ENCODE peak calls at places on chromosomes 2 and 18, in eight cellular contexts. One of them, this sample, is unnamed.

GRCh38 chr2:37671816-37672103 is 318 bp upstream of the CDC42EP3 start:
- DNase-seq in K562: no peak
- DNase-seq in fibroblast of lung: no peak
- DNase-seq in lower leg skin: no peak
- DNase-seq in GM06990: no peak
- DNase-seq in brain microvascular endothelial cell: no peak
- DNase-seq in heart left ventricle: no peak
- DNase-seq in suprapubic skin: no peak
- DNase-seq in this sample: no peak

GRCh38 chr2:65491381-65491903 is 59.0 kb upstream of the SPRED2 start:
- DNase-seq in GM06990: no peak
- DNase-seq in heart left ventricle: no peak
- DNase-seq in fibroblast of lung: peak
- DNase-seq in K562: no peak
- DNase-seq in suprapubic skin: no peak
- DNase-seq in lower leg skin: no peak
- DNase-seq in brain microvascular endothelial cell: peak
- DNase-seq in this sample: no peak

GRCh38 chr2:127859712-127860085 is 1.7 kb upstream of the POLR2D start:
- DNase-seq in K562: peak
- DNase-seq in fibroblast of lung: no peak
- DNase-seq in suprapubic skin: no peak
- DNase-seq in GM06990: peak
- DNase-seq in heart left ventricle: no peak
- DNase-seq in brain microvascular endothelial cell: no peak
- DNase-seq in lower leg skin: peak
- DNase-seq in this sample: no peak

GRCh38 chr18:66749475-66750035 is 145.7 kb upstream of the CDH19 start:
- DNase-seq in lower leg skin: no peak
- DNase-seq in brain microvascular endothelial cell: no peak
- DNase-seq in K562: no peak
- DNase-seq in suprapubic skin: no peak
- DNase-seq in GM06990: no peak
- DNase-seq in heart left ventricle: no peak
- DNase-seq in fibroblast of lung: no peak
- DNase-seq in this sample: no peak

GRCh38 chr2:69549421-69549820 is 94.1 kb downstream of the AAK1 start:
- DNase-seq in GM06990: no peak
- DNase-seq in heart left ventricle: no peak
- DNase-seq in brain microvascular endothelial cell: peak
- DNase-seq in K562: no peak
- DNase-seq in fibroblast of lung: no peak
- DNase-seq in lower leg skin: no peak
- DNase-seq in suprapubic skin: no peak
- DNase-seq in this sample: no peak

GRCh38 chr2:13035866-13036265 is 319.1 kb downstream of the TRIB2 start:
- DNase-seq in GM06990: no peak
- DNase-seq in lower leg skin: no peak
- DNase-seq in K562: no peak
- DNase-seq in fibroblast of lung: no peak
- DNase-seq in brain microvascular endothelial cell: no peak
- DNase-seq in heart left ventricle: no peak
- DNase-seq in suprapubic skin: no peak
- DNase-seq in this sample: no peak

GRCh38 chr2:156350374-156351142 is 18.0 kb upstream of the NR4A2 start:
- DNase-seq in suprapubic skin: no peak
- DNase-seq in GM06990: no peak
- DNase-seq in lower leg skin: no peak
- DNase-seq in brain microvascular endothelial cell: no peak
- DNase-seq in K562: no peak
- DNase-seq in fibroblast of lung: no peak
- DNase-seq in heart left ventricle: no peak
- DNase-seq in this sample: no peak

GRCh38 chr2:79982445-79982844 is 322.1 kb downstream of the LRRTM1 start:
- DNase-seq in lower leg skin: no peak
- DNase-seq in K562: peak
- DNase-seq in suprapubic skin: no peak
- DNase-seq in brain microvascular endothelial cell: no peak
- DNase-seq in fibroblast of lung: no peak
- DNase-seq in GM06990: no peak
- DNase-seq in heart left ventricle: no peak
- DNase-seq in this sample: no peak

GRCh38 chr2:56971383-56971974 is 787.7 kb downstream of the CCDC85A start:
- DNase-seq in suprapubic skin: no peak
- DNase-seq in lower leg skin: no peak
- DNase-seq in heart left ventricle: no peak
- DNase-seq in GM06990: no peak
- DNase-seq in K562: no peak
- DNase-seq in fibroblast of lung: no peak
- DNase-seq in brain microvascular endothelial cell: no peak
- DNase-seq in this sample: no peak

GRCh38 chr2:112260295-112260625 is 5.4 kb upstream of the ZC3H8 start:
- DNase-seq in K562: no peak
- DNase-seq in suprapubic skin: no peak
- DNase-seq in brain microvascular endothelial cell: no peak
- DNase-seq in GM06990: no peak
- DNase-seq in fibroblast of lung: no peak
- DNase-seq in heart left ventricle: no peak
- DNase-seq in lower leg skin: no peak
- DNase-seq in this sample: no peak

GRCh38 chr2:151423760-151424159 is 14.1 kb downstream of the RIF1 start:
- DNase-seq in fibroblast of lung: no peak
- DNase-seq in lower leg skin: no peak
- DNase-seq in K562: no peak
- DNase-seq in GM06990: no peak
- DNase-seq in suprapubic skin: no peak
- DNase-seq in heart left ventricle: no peak
- DNase-seq in brain microvascular endothelial cell: no peak
- DNase-seq in this sample: no peak

GRCh38 chr2:190235551-190235950 is 84.1 kb downstream of the HIBCH start:
- DNase-seq in GM06990: no peak
- DNase-seq in lower leg skin: no peak
- DNase-seq in heart left ventricle: no peak
- DNase-seq in fibroblast of lung: no peak
- DNase-seq in brain microvascular endothelial cell: no peak
- DNase-seq in K562: no peak
- DNase-seq in suprapubic skin: no peak
- DNase-seq in this sample: no peak

GRCh38 chr2:1366546-1367134 is 46.6 kb upstream of the TPO start:
- DNase-seq in suprapubic skin: no peak
- DNase-seq in brain microvascular endothelial cell: no peak
- DNase-seq in fibroblast of lung: no peak
- DNase-seq in GM06990: no peak
- DNase-seq in lower leg skin: peak
- DNase-seq in heart left ventricle: no peak
- DNase-seq in K562: no peak
- DNase-seq in this sample: no peak

GRCh38 chr2:27681844-27682243 is 18.2 kb downstream of the SLC4A1AP start:
- DNase-seq in lower leg skin: no peak
- DNase-seq in brain microvascular endothelial cell: peak
- DNase-seq in K562: no peak
- DNase-seq in suprapubic skin: no peak
- DNase-seq in heart left ventricle: no peak
- DNase-seq in GM06990: no peak
- DNase-seq in fibroblast of lung: peak
- DNase-seq in this sample: no peak

GRCh38 chr2:38959464-38959863 is 69.8 kb downstream of the ARHGEF33 start:
- DNase-seq in suprapubic skin: no peak
- DNase-seq in fibroblast of lung: no peak
- DNase-seq in heart left ventricle: no peak
- DNase-seq in K562: no peak
- DNase-seq in lower leg skin: no peak
- DNase-seq in brain microvascular endothelial cell: no peak
- DNase-seq in GM06990: no peak
- DNase-seq in this sample: no peak

GRCh38 chr2:38960609-38961320 is 71.1 kb downstream of the ARHGEF33 start:
- DNase-seq in suprapubic skin: no peak
- DNase-seq in GM06990: no peak
- DNase-seq in heart left ventricle: no peak
- DNase-seq in lower leg skin: no peak
- DNase-seq in K562: no peak
- DNase-seq in brain microvascular endothelial cell: no peak
- DNase-seq in fibroblast of lung: no peak
- DNase-seq in this sample: no peak

GRCh38 chr2:38966006-38966405 is 76.3 kb downstream of the ARHGEF33 start:
- DNase-seq in suprapubic skin: no peak
- DNase-seq in lower leg skin: no peak
- DNase-seq in fibroblast of lung: no peak
- DNase-seq in GM06990: no peak
- DNase-seq in heart left ventricle: no peak
- DNase-seq in brain microvascular endothelial cell: no peak
- DNase-seq in K562: no peak
- DNase-seq in this sample: no peak

GRCh38 chr2:38957972-38958371 is 68.3 kb downstream of the ARHGEF33 start:
- DNase-seq in suprapubic skin: no peak
- DNase-seq in fibroblast of lung: no peak
- DNase-seq in GM06990: no peak
- DNase-seq in heart left ventricle: no peak
- DNase-seq in brain microvascular endothelial cell: no peak
- DNase-seq in K562: no peak
- DNase-seq in lower leg skin: no peak
- DNase-seq in this sample: no peak

GRCh38 chr2:38959938-38960608 is 70.4 kb downstream of the ARHGEF33 start:
- DNase-seq in GM06990: peak
- DNase-seq in brain microvascular endothelial cell: peak
- DNase-seq in lower leg skin: peak
- DNase-seq in K562: no peak
- DNase-seq in heart left ventricle: peak
- DNase-seq in suprapubic skin: peak
- DNase-seq in fibroblast of lung: peak
- DNase-seq in this sample: no peak
- TF ChIP-seq CTCF in GM06990: no peak
- TF ChIP-seq CTCF in brain microvascular endothelial cell: no peak
- TF ChIP-seq CTCF in lower leg skin: no peak
- TF ChIP-seq CTCF in K562: no peak
- TF ChIP-seq CTCF in heart left ventricle: peak
- TF ChIP-seq CTCF in suprapubic skin: no peak
- TF ChIP-seq CTCF in fibroblast of lung: peak
- TF ChIP-seq CTCF in this sample: no peak

GRCh38 chr2:102520009-102520408 is 47.0 kb downstream of the SLC9A4 start:
- DNase-seq in lower leg skin: no peak
- DNase-seq in suprapubic skin: no peak
- DNase-seq in brain microvascular endothelial cell: no peak
- DNase-seq in GM06990: no peak
- DNase-seq in heart left ventricle: no peak
- DNase-seq in fibroblast of lung: peak
- DNase-seq in K562: peak
- DNase-seq in this sample: no peak
- TF ChIP-seq CTCF in lower leg skin: no peak
- TF ChIP-seq CTCF in suprapubic skin: peak
- TF ChIP-seq CTCF in brain microvascular endothelial cell: peak
- TF ChIP-seq CTCF in GM06990: peak
- TF ChIP-seq CTCF in heart left ventricle: peak
- TF ChIP-seq CTCF in fibroblast of lung: peak
- TF ChIP-seq CTCF in K562: peak
- TF ChIP-seq CTCF in this sample: peak

GRCh38 chr2:227772932-227773331 is 27.2 kb downstream of the SCYGR8 start:
- DNase-seq in GM06990: no peak
- DNase-seq in brain microvascular endothelial cell: no peak
- DNase-seq in suprapubic skin: no peak
- DNase-seq in fibroblast of lung: no peak
- DNase-seq in lower leg skin: no peak
- DNase-seq in heart left ventricle: no peak
- DNase-seq in K562: no peak
- DNase-seq in this sample: no peak
- TF ChIP-seq CTCF in GM06990: no peak
- TF ChIP-seq CTCF in brain microvascular endothelial cell: no peak
- TF ChIP-seq CTCF in suprapubic skin: no peak
- TF ChIP-seq CTCF in fibroblast of lung: no peak
- TF ChIP-seq CTCF in lower leg skin: no peak
- TF ChIP-seq CTCF in heart left ventricle: no peak
- TF ChIP-seq CTCF in K562: no peak
- TF ChIP-seq CTCF in this sample: no peak

DNA sequence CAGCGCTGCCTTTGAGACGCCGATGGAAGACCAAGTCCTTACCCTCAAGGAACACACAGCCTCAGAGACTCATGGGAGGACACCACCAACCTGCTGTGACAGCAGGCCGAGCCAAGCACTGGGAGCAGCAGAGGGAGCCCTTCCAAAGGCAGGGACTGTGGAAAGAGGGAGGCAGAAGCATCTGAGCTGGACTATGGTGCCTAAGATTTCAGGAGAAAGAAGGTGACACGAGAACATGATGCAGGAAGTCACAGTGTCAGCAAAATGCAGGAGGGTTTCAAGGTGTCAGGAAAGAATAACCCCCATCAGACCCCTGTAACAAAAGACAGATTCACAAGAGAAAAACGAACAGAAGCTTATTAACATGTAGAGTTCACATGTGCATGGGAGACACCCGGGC is 24.2 kb upstream of the COX7A2L start:
- DNase-seq in heart left ventricle: no peak
- DNase-seq in suprapubic skin: no peak
- DNase-seq in lower leg skin: no peak
- DNase-seq in fibroblast of lung: no peak
- DNase-seq in GM06990: no peak
- DNase-seq in brain microvascular endothelial cell: no peak
- DNase-seq in K562: peak
- DNase-seq in this sample: no peak
- TF ChIP-seq CTCF in heart left ventricle: no peak
- TF ChIP-seq CTCF in suprapubic skin: no peak
- TF ChIP-seq CTCF in lower leg skin: no peak
- TF ChIP-seq CTCF in fibroblast of lung: peak
- TF ChIP-seq CTCF in GM06990: no peak
- TF ChIP-seq CTCF in brain microvascular endothelial cell: peak
- TF ChIP-seq CTCF in K562: peak
- TF ChIP-seq CTCF in this sample: peak

GRCh38 chr2:222545821-222546540 is 109.9 kb downstream of the FARSB start:
- DNase-seq in heart left ventricle: no peak
- DNase-seq in lower leg skin: no peak
- DNase-seq in K562: no peak
- DNase-seq in fibroblast of lung: no peak
- DNase-seq in GM06990: no peak
- DNase-seq in suprapubic skin: no peak
- DNase-seq in brain microvascular endothelial cell: no peak
- DNase-seq in this sample: no peak

GRCh38 chr2:222554511-222554910 is 101.4 kb downstream of the FARSB start:
- DNase-seq in heart left ventricle: no peak
- DNase-seq in K562: no peak
- DNase-seq in suprapubic skin: no peak
- DNase-seq in lower leg skin: no peak
- DNase-seq in brain microvascular endothelial cell: no peak
- DNase-seq in GM06990: no peak
- DNase-seq in fibroblast of lung: no peak
- DNase-seq in this sample: no peak

GRCh38 chr2:222547108-222547507 is 108.8 kb downstream of the FARSB start:
- DNase-seq in brain microvascular endothelial cell: no peak
- DNase-seq in suprapubic skin: no peak
- DNase-seq in heart left ventricle: no peak
- DNase-seq in fibroblast of lung: no peak
- DNase-seq in K562: no peak
- DNase-seq in GM06990: no peak
- DNase-seq in lower leg skin: no peak
- DNase-seq in this sample: no peak

DNA sequence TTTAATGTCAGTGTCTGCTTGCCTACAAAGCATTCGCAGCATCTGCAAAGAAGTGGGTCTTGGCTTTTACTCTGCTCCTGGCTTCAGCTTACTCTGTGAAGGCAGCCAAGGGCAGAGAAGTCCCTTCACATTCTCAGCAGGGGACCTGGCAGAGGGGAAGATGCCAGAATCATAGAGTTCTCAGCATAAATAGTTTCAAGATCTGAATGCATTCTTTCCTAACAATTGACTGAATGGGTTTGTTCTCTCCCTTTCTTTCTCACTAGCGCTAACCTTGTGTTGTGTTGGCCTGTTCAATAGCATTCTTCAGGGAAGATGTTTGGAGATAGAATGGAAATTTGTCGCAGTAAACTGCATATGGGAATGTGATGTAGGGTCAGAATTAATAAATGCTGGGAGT is 106.9 kb downstream of the FARSB start:
- DNase-seq in fibroblast of lung: no peak
- DNase-seq in lower leg skin: no peak
- DNase-seq in suprapubic skin: no peak
- DNase-seq in heart left ventricle: no peak
- DNase-seq in K562: no peak
- DNase-seq in GM06990: no peak
- DNase-seq in brain microvascular endothelial cell: no peak
- DNase-seq in this sample: no peak
- TF ChIP-seq CTCF in fibroblast of lung: no peak
- TF ChIP-seq CTCF in lower leg skin: no peak
- TF ChIP-seq CTCF in suprapubic skin: no peak
- TF ChIP-seq CTCF in heart left ventricle: no peak
- TF ChIP-seq CTCF in K562: no peak
- TF ChIP-seq CTCF in GM06990: no peak
- TF ChIP-seq CTCF in brain microvascular endothelial cell: no peak
- TF ChIP-seq CTCF in this sample: no peak

This sample was measured in chondrocyte.